ENCODE peak calls at places on chromosomes 5 and 9, in eight cellular contexts. A, R, Y, F, V, D, C and U are unnamed samples.

GRCh38 chr9:35636135-35636876 is 14.4 kb downstream of the SIT1 start:
- DNase-seq in A (no peak), R (no peak), Y (no peak), F (no peak), V (no peak), D (no peak), C (no peak), U (no peak)

GRCh38 chr5:66987126-66987525 is 209.5 kb downstream of the CD180 start:
- DNase-seq in A (no peak), R (no peak), Y (no peak), F (no peak), V (no peak), D (no peak), C (no peak), U (no peak)

GRCh38 chr5:83009408-83009807 is 67.8 kb downstream of the TMEM167A start:
- DNase-seq in A (peak; percentile 50), R (no peak), Y (no peak), F (no peak), V (no peak), D (no peak), C (no peak), U (no peak)

GRCh38 chr9:125994066-125994943 is 247.1 kb downstream of the PBX3 start:
- DNase-seq in A (no peak), R (no peak), Y (no peak), F (no peak), V (no peak), D (no peak), C (no peak), U (no peak)

GRCh38 chr9:114348906-114349482 is 19.3 kb downstream of the ORM2 start:
- DNase-seq in A (peak; percentile 75), R (peak; percentile 89), Y (peak; percentile 55), F (peak; percentile 94), V (peak; percentile 90), D (peak; percentile 64), C (peak; percentile 42), U (peak; percentile 30)

GRCh38 chr9:37967681-37968080 is 63.8 kb upstream of the SLC25A51 start:
- DNase-seq in A (no peak), R (no peak), Y (peak; percentile 45), F (no peak), V (no peak), D (no peak), C (no peak), U (no peak)

GRCh38 chr5:142683885-142684505 is 1.9 kb downstream of the FGF1 start:
- DNase-seq in A (no peak), R (no peak), Y (no peak), F (no peak), V (no peak), D (no peak), C (no peak), U (no peak)

GRCh38 chr5:132377738-132378137 is 8.2 kb downstream of the SLC22A5 start:
- DNase-seq in A (no peak), R (no peak), Y (no peak), F (no peak), V (no peak), D (no peak), C (no peak), U (no peak)

GRCh38 chr5:151079838-151080619 is 805 bp downstream of the TNIP1 start:
- DNase-seq in A (peak; percentile 16), R (peak; percentile 68), Y (no peak), F (no peak), V (no peak), D (no peak), C (no peak), U (no peak)

GRCh38 chr5:138722518-138722917 is 30.7 kb upstream of the CTNNA1 start:
- DNase-seq in A (no peak), R (no peak), Y (no peak), F (no peak), V (no peak), D (no peak), C (no peak), U (no peak)

GRCh38 chr9:21965401-21965951 is 28.7 kb downstream of the CDKN2A start:
- DNase-seq in A (no peak), R (peak; percentile 34), Y (peak; percentile 76), F (no peak), V (peak; percentile 77), D (peak; percentile 61), C (no peak), U (no peak)

GRCh38 chr5:6829150-6829784 is 116.0 kb downstream of the TENT4A start:
- DNase-seq in A (no peak), R (peak; percentile 58), Y (no peak), F (no peak), V (peak; percentile 43), D (no peak), C (no peak), U (peak; percentile 16)

GRCh38 chr9:72588336-72588735 is 66.9 kb downstream of the TMC1 start:
- DNase-seq in A (no peak), R (no peak), Y (no peak), F (no peak), V (no peak), D (no peak), C (no peak), U (peak; percentile 13)

GRCh38 chr9:93820667-93821306 is 134.4 kb downstream of the BARX1 start:
- DNase-seq in A (no peak), R (no peak), Y (no peak), F (no peak), V (no peak), D (no peak), C (no peak), U (no peak)

GRCh38 chr5:61362796-61363364 is 30.8 kb downstream of the ZSWIM6 start:
- DNase-seq in A (no peak), R (no peak), Y (no peak), F (no peak), V (no peak), D (no peak), C (no peak), U (no peak)

GRCh38 chr5:133801955-133802751 is 166.3 kb downstream of the C5orf15 start:
- DNase-seq in A (no peak), R (no peak), Y (no peak), F (no peak), V (no peak), D (no peak), C (peak; percentile 81), U (no peak)

GRCh38 chr9:72232778-72233177 is 83.5 kb downstream of the GDA start:
- DNase-seq in A (no peak), R (no peak), Y (no peak), F (no peak), V (no peak), D (no peak), C (no peak), U (no peak)

GRCh38 chr9:34664281-34665108 is 2.0 kb upstream of the CCL27 start:
- DNase-seq in A (peak; percentile 1), R (peak; percentile 63), Y (peak; percentile 92), F (no peak), V (peak; percentile 68), D (peak; percentile 62), C (peak; percentile 60), U (peak; percentile 45)

GRCh38 chr5:107248065-107248695 is 422.6 kb downstream of the EFNA5 start:
- DNase-seq in A (peak; percentile 4), R (peak; percentile 28), Y (peak; percentile 35), F (no peak), V (peak; percentile 32), D (peak; percentile 48), C (peak; percentile 15), U (no peak)

GRCh38 chr5:133754575-133755169 is 142.3 kb upstream of the FSTL4 start:
- DNase-seq in A (peak; percentile 4), R (peak; percentile 22), Y (peak; percentile 30), F (no peak), V (peak; percentile 47), D (peak; percentile 14), C (peak; percentile 11), U (peak; percentile 3)

GRCh38 chr9:126413470-126414051 is 86.9 kb downstream of the MVB12B start:
- DNase-seq in A (no peak), R (no peak), Y (no peak), F (no peak), V (no peak), D (no peak), C (no peak), U (no peak)

GRCh38 chr5:103674321-103674720 is 111.7 kb upstream of the NUDT12 start:
- DNase-seq in A (no peak), R (no peak), Y (no peak), F (no peak), V (no peak), D (no peak), C (no peak), U (no peak)

GRCh38 chr5:92641031-92641962 is 939.7 kb downstream of the NR2F1-AS1 start:
- DNase-seq in A (peak; percentile 33), R (no peak), Y (no peak), F (no peak), V (no peak), D (no peak), C (no peak), U (peak; percentile 45)

GRCh38 chr9:93827545-93828330 is 127.4 kb downstream of the BARX1 start:
- DNase-seq in A (peak; percentile 33), R (peak; percentile 45), Y (peak; percentile 57), F (no peak), V (peak; percentile 72), D (peak; percentile 60), C (no peak), U (no peak)

GRCh38 chr5:74875994-74876791 is 10.0 kb upstream of the FAM169A start:
- DNase-seq in A (no peak), R (no peak), Y (no peak), F (no peak), V (no peak), D (no peak), C (no peak), U (no peak)

GRCh38 chr9:97507585-97507984 is 6.1 kb downstream of the TMOD1 start:
- DNase-seq in A (no peak), R (no peak), Y (no peak), F (no peak), V (no peak), D (no peak), C (no peak), U (no peak)

GRCh38 chr5:39775458-39776365 is 350.9 kb upstream of the DAB2 start:
- DNase-seq in A (no peak), R (no peak), Y (no peak), F (peak; percentile 32), V (no peak), D (no peak), C (no peak), U (no peak)

GRCh38 chr9:91714874-91715615 is 235.0 kb downstream of the ROR2 start:
- DNase-seq in A (no peak), R (no peak), Y (no peak), F (no peak), V (no peak), D (no peak), C (no peak), U (no peak)

GRCh38 chr9:24602687-24603352 is 57.1 kb upstream of the IZUMO3 start:
- DNase-seq in A (no peak), R (no peak), Y (no peak), F (no peak), V (no peak), D (no peak), C (no peak), U (no peak)

GRCh38 chr9:114583371-114583770 is 4.2 kb upstream of the ATP6V1G1 start:
- DNase-seq in A (no peak), R (no peak), Y (no peak), F (no peak), V (no peak), D (no peak), C (no peak), U (no peak)

GRCh38 chr5:168047669-168048111 is 243.8 kb upstream of the WWC1 start:
- DNase-seq in A (peak; percentile 84), R (no peak), Y (peak; percentile 30), F (no peak), V (no peak), D (no peak), C (no peak), U (no peak)

GRCh38 chr9:89885156-89885555 is 280.3 kb downstream of the GADD45G start:
- DNase-seq in A (no peak), R (peak; percentile 9), Y (no peak), F (no peak), V (no peak), D (no peak), C (no peak), U (no peak)

GRCh38 chr5:31237159-31237558 is 43.7 kb downstream of the CDH6 start:
- DNase-seq in A (peak; percentile 42), R (no peak), Y (no peak), F (no peak), V (no peak), D (no peak), C (no peak), U (no peak)